ENCODE peak calls at places on chromosomes 11 and 22, in seven cellular contexts. L is H9, Y is H1, T is mesenchymal stem cell, O is neuronal stem cell, K is mesendoderm, B is trophoblast cell. H is an unnamed sample.

GRCh38 chr22:21896951-21897513 is 29.6 kb upstream of the MAPK1 start:
- DNase-seq in L (no peak), Y (no peak), T (no peak), O (no peak), K (no peak), B (no peak), H (no peak)

GRCh38 chr11:68326334-68327215 is 14.2 kb downstream of the LRP5 start:
- DNase-seq in L (no peak), Y (no peak), T (no peak), O (no peak), K (no peak), B (no peak), H (no peak)

GRCh38 chr11:36510567-36511020 is 522 bp upstream of the TRAF6 start:
- DNase-seq in L (no peak), Y (no peak), T (no peak), O (no peak), K (no peak), B (peak; percentile 68), H (peak; percentile 32)

GRCh38 chr22:35212020-35212419 is 45.3 kb upstream of the HMGXB4 start:
- DNase-seq in L (no peak), Y (no peak), T (peak; percentile 26), O (no peak), K (peak; percentile 56), B (peak; percentile 92), H (peak; percentile 65)

GRCh38 chr11:133531971-133532651 is at the start of gene OPCML:
- DNase-seq in L (peak; percentile 61), Y (no peak), T (no peak), O (no peak), K (peak; percentile 70), B (no peak), H (no peak)

GRCh38 chr11:82996966-82997606 is 74.6 kb downstream of the RAB30 start:
- DNase-seq in L (no peak), Y (no peak), T (no peak), O (no peak), K (no peak), B (peak; percentile 54), H (no peak)

GRCh38 chr11:61358566-61358965 is 3.1 kb downstream of the CYB561A3 start:
- DNase-seq in L (no peak), Y (no peak), T (no peak), O (no peak), K (no peak), B (no peak), H (no peak)

GRCh38 chr11:70073188-70073817 is 4.8 kb upstream of the ANO1 start:
- DNase-seq in L (peak; percentile 63), Y (no peak), T (no peak), O (no peak), K (no peak), B (no peak), H (peak; percentile 86)

GRCh38 chr11:134101292-134101691 is 32.4 kb downstream of the JAM3 start:
- DNase-seq in L (no peak), Y (no peak), T (peak; percentile 36), O (no peak), K (no peak), B (no peak), H (peak; percentile 67)

GRCh38 chr22:38753894-38754246 is 1.9 kb downstream of the SUN2 start:
- DNase-seq in L (no peak), Y (no peak), T (no peak), O (no peak), K (no peak), B (peak; percentile 36), H (no peak)

GRCh38 chr22:45934659-45935341 is 42.2 kb downstream of the WNT7B start:
- DNase-seq in L (no peak), Y (no peak), T (peak; percentile 6), O (no peak), K (no peak), B (no peak), H (peak; percentile 91)

GRCh38 chr22:39392341-39392948 is 7.1 kb upstream of the TAB1 start:
- DNase-seq in L (no peak), Y (no peak), T (no peak), O (no peak), K (no peak), B (peak; percentile 79), H (no peak)

GRCh38 chr11:41301023-41301422 is 158.4 kb downstream of the LRRC4C start:
- DNase-seq in L (no peak), Y (no peak), T (no peak), O (no peak), K (no peak), B (no peak), H (no peak)

GRCh38 chr11:88106685-88107084 is 68.6 kb downstream of the RAB38 start:
- DNase-seq in L (no peak), Y (no peak), T (no peak), O (no peak), K (no peak), B (no peak), H (no peak)

GRCh38 chr22:19040581-19041402 is 81.4 kb downstream of the DGCR2 start:
- DNase-seq in L (no peak), Y (no peak), T (no peak), O (no peak), K (no peak), B (no peak), H (no peak)

GRCh38 chr11:93099811-93100210 is 98.0 kb downstream of the SLC36A4 start:
- DNase-seq in L (no peak), Y (no peak), T (no peak), O (no peak), K (peak; percentile 65), B (no peak), H (peak; percentile 77)

GRCh38 chr22:25223269-25223850 is 3.9 kb downstream of the CRYBB2 start:
- DNase-seq in L (no peak), Y (no peak), T (no peak), O (peak; percentile 31), K (no peak), B (no peak), H (no peak)

GRCh38 chr22:30887861-30888260 is 80.7 kb downstream of the MORC2 start:
- DNase-seq in L (peak; percentile 4), Y (no peak), T (no peak), O (no peak), K (no peak), B (no peak), H (no peak)

GRCh38 chr22:22384668-22385244 is 123.8 kb downstream of the ZNF280B start:
- DNase-seq in L (no peak), Y (no peak), T (no peak), O (no peak), K (no peak), B (no peak), H (no peak)

GRCh38 chr11:133724116-133724515 is 121.2 kb downstream of the SPATA19 start:
- DNase-seq in L (no peak), Y (no peak), T (no peak), O (no peak), K (no peak), B (no peak), H (no peak)

GRCh38 chr11:64758330-64759079 is 1.3 kb downstream of the PYGM start:
- DNase-seq in L (peak; percentile 25), Y (no peak), T (no peak), O (no peak), K (no peak), B (no peak), H (no peak)

GRCh38 chr22:17775781-17776470 is 1.7 kb upstream of the BID start:
- DNase-seq in L (no peak), Y (no peak), T (no peak), O (no peak), K (no peak), B (no peak), H (no peak)

GRCh38 chr22:17778412-17778976 is 4.2 kb upstream of the BID start:
- DNase-seq in L (no peak), Y (no peak), T (no peak), O (no peak), K (no peak), B (no peak), H (no peak)

GRCh38 chr22:17774928-17775675 is 833 bp upstream of the BID start:
- DNase-seq in L (no peak), Y (no peak), T (no peak), O (no peak), K (no peak), B (no peak), H (no peak)

GRCh38 chr22:17777717-17778044 is 3.4 kb upstream of the BID start:
- DNase-seq in L (no peak), Y (no peak), T (no peak), O (no peak), K (no peak), B (no peak), H (no peak)

GRCh38 chr22:17777005-17777716 is 2.9 kb upstream of the BID start:
- DNase-seq in L (no peak), Y (no peak), T (no peak), O (no peak), K (no peak), B (peak; percentile 39), H (no peak)
- H3K23ac ChIP-seq in L (no peak overlapping the region), Y (no peak overlapping the region), T (no peak overlapping the region), O (no peak overlapping the region), K (no peak overlapping the region), B (no peak overlapping the region), H (no peak overlapping the region)

DNA sequence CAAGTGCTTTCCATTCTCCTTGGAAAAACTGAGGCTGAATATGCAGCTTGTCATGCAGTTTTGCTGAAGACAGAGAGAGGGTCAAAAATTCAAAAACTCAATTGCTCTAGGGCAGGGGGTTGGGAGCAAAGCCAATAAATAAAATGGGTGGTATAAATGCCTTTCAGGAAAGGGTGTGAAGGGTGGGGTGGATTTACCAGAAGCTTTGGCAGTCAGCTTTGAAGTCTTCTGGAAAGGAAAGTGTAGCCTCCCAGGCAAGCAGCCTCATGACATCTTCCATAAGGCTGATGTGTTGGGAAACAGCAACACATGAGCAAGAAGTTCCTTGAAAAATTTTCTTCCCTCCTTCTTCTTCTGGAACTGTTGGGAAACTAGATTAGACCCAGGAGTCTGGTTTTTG is 38.7 kb downstream of the SNX19 start:
- DNase-seq in L (no peak), Y (no peak), T (no peak), O (no peak), K (no peak), B (no peak), H (no peak)
- H2AK5ac ChIP-seq in L (no peak overlapping the region), Y (no peak overlapping the region), T (no peak overlapping the region), O (no peak overlapping the region), K (no peak overlapping the region), B (no peak overlapping the region), H (no peak overlapping the region)

DNA sequence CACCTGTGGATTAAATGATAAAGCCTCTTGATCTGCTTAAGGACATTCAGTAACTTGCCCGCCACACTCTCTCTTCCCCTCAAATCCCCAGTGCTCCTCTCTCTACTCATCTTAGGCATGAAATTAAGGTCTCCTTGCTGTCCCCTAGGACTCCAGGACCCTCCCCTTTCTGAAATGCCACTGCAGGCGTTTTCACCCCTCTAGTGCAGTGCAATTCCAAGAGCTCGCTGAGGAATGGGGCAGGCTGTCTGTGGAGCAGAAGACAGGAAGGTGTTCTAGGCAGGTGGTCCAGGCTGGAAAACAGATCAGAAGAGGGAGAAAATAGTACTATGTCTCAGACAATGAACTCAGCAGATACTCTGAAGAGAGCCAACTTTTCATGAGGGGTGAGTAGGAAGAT is 55.8 kb upstream of the ARHGAP42 start:
- DNase-seq in L (no peak), Y (no peak), T (no peak), O (no peak), K (no peak), B (no peak), H (no peak)
- H3K23ac ChIP-seq in L (no peak overlapping the region), Y (no peak overlapping the region), T (no peak overlapping the region), O (no peak overlapping the region), K (no peak overlapping the region), B (no peak overlapping the region), H (no peak overlapping the region)

DNA sequence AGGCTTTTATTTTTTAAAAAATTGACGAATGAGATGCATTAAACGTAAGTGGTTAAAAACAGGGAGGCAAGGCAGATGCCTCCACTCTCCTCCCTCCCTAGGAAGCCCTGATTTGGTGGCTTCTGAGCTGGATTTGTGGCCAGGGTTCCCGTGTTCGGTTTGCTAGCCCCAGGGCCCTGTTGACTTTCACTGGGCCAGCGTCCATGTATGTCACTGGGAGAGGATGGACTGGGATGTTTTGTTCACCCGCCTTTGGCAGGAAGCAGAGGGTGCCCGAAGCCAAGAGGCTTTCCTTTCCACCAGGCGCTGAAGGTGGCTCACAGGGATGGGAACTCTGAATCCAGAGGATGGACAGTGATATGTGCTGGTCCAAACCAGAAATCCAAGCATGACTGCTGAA is 146.6 kb downstream of the CSNK2A3 start:
- DNase-seq in L (no peak), Y (no peak), T (no peak), O (no peak), K (no peak), B (no peak), H (no peak)
- H2AK5ac ChIP-seq in L (no peak overlapping the region), Y (no peak overlapping the region), T (no peak overlapping the region), O (no peak overlapping the region), K (no peak overlapping the region), B (no peak overlapping the region), H (no peak overlapping the region)